ENCODE peak calls at places on chromosomes 12 and 14, in eight cellular contexts. K is stomach, P is H1, Q is gastrocnemius medialis, F is OCI-LY7, W is ovary, X is A549, J is spleen. A is an unnamed sample.

GRCh38 chr12:112418248-112418595 is 525 bp upstream of the PTPN11 start:
- DNase-seq in K (no peak), P (no peak), Q (no peak), F (peak), W (no peak), X (no peak), J (no peak), A (no peak)

GRCh38 chr14:96304956-96305355 is 48.9 kb downstream of the BDKRB1 start:
- DNase-seq in K (no peak), P (peak), Q (no peak), F (no peak), W (no peak), X (peak), J (no peak), A (no peak)

GRCh38 chr14:23095196-23096108 is at the start of gene C14orf119:
- DNase-seq in K (peak), P (peak), Q (peak), F (peak), W (peak), X (peak), J (peak), A (no peak)

GRCh38 chr14:33026850-33027420 is 88.3 kb downstream of the NPAS3 start:
- DNase-seq in K (no peak), P (no peak), Q (no peak), F (no peak), W (peak), X (no peak), J (no peak), A (no peak)

GRCh38 chr12:75208851-75209781 is 523 bp downstream of the KCNC2 start:
- DNase-seq in K (no peak), P (no peak), Q (no peak), F (no peak), W (no peak), X (peak), J (peak), A (no peak)

GRCh38 chr14:67759916-67760315 is 56.5 kb downstream of the ZFYVE26 start:
- DNase-seq in K (no peak), P (no peak), Q (no peak), F (no peak), W (no peak), X (no peak), J (no peak), A (no peak)

GRCh38 chr14:25041898-25042297 is 8.0 kb downstream of the STXBP6 start:
- DNase-seq in K (no peak), P (no peak), Q (no peak), F (no peak), W (no peak), X (no peak), J (no peak), A (no peak)

GRCh38 chr14:22737052-22737451 is 29.4 kb upstream of the OXA1L start:
- DNase-seq in K (no peak), P (no peak), Q (no peak), F (no peak), W (no peak), X (no peak), J (no peak), A (no peak)

GRCh38 chr14:69315302-69315701 is 55.3 kb downstream of the GALNT16 start:
- DNase-seq in K (no peak), P (no peak), Q (no peak), F (no peak), W (no peak), X (peak), J (peak), A (no peak)

GRCh38 chr12:130205531-130205930 is 43.3 kb downstream of the FZD10 start:
- DNase-seq in K (no peak), P (no peak), Q (no peak), F (no peak), W (no peak), X (no peak), J (no peak), A (no peak)
- H3K27ac ChIP-seq in K (no peak), P (no peak), Q (no peak), F (no peak), W (no peak), X (no peak), J (no peak), A (no peak)

GRCh38 chr14:65433646-65434045 is 21.1 kb downstream of the FUT8 start:
- DNase-seq in K (no peak), P (no peak), Q (no peak), F (no peak), W (no peak), X (no peak), J (no peak), A (no peak)
- H3K27ac ChIP-seq in K (peak), P (no peak), Q (no peak), F (no peak), W (peak), X (no peak), J (no peak), A (no peak)

DNA sequence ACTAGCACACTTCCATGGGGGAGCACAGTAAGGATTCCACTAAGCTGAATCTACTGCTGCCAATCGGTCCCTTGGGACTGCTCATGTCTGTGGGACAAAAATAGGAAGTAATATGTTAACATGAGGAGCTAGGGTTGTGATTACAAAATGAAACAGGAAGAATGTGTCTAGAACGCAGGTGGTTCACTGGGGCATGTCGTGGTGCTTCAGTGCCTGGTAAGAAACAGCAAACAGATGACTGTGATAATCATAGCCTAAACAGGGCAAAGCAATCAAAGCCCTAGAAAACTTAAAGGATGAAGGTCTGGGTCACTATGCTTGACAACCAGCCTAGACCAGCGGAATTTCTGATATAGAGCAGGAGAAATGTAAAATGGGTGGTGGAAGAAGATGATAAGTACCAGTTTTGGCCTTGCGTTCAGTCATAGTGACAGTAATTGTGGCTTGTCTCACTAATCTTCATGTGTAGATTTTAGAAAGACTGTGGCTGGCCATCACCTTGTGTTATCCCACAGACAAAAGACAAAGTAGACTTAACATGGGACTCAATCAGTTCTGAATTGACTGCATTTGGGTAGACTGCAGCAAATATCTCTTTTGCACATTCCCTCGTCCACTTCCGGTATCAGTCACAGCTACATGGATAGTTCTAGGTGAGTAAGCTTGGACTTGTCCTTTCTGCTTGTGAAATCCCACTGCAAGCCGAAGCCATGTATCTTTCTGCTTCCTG is 51.4 kb downstream of the WASHC3 start:
- DNase-seq in K (no peak), P (no peak), Q (no peak), F (peak), W (no peak), X (no peak), J (peak), A (no peak)
- H3K27ac ChIP-seq in K (no peak), P (no peak), Q (no peak), F (peak), W (no peak), X (no peak), J (peak), A (no peak)

DNA sequence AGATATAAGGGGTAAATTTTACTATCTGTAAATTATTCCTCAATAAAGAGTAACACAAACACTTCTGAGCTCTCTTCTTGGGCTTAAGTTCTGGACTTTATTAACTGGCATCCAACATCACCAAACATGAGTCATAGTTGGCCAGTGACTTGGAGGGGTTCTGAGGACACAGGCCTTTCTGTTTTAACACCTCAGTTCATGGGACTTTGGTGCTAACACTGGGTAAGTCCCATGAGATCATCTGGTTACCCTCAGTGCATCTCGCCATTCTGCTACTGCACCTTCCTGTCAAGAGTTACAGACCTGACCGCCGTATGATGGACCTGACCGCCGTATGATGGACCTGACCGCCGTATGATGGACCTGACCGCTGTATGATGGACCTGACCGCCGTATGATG is 9.9 kb downstream of the SLC15A4 start:
- DNase-seq in K (peak), P (no peak), Q (no peak), F (no peak), W (no peak), X (no peak), J (no peak), A (no peak)
- H3K27ac ChIP-seq in K (peak), P (no peak), Q (peak), F (no peak), W (no peak), X (no peak), J (no peak), A (no peak)

GRCh38 chr14:65286443-65286842 is 126.1 kb upstream of the FUT8 start:
- DNase-seq in K (peak), P (no peak), Q (no peak), F (peak), W (no peak), X (peak), J (no peak), A (no peak)
- H3K27ac ChIP-seq in K (no peak), P (no peak), Q (no peak), F (peak), W (no peak), X (no peak), J (no peak), A (peak)

GRCh38 chr12:29582677-29583076 is 85.2 kb upstream of the OVCH1 start:
- DNase-seq in K (peak), P (no peak), Q (no peak), F (no peak), W (peak), X (no peak), J (no peak), A (no peak)
- H3K27ac ChIP-seq in K (peak), P (no peak), Q (peak), F (no peak), W (peak), X (no peak), J (peak), A (no peak)

A was measured in substantia nigra.